ENCODE peak calls at places on chromosomes 5 and 9, in seven cellular contexts. S, W, J, Z, B, V and P are unnamed samples. For H3K9me2, the result is how much of the 10 kb centered on the place peaks cover.

GRCh38 chr9:36995927-36996471 is 38.1 kb downstream of the PAX5 start:
- DNase-seq in S (peak), W (peak), J (peak), Z (peak), B (peak), V (peak), P (peak)

GRCh38 chr5:137114529-137114928 is 384.6 kb downstream of the SPOCK1 start:
- DNase-seq in S (peak), W (peak), J (peak), Z (no peak), B (peak), V (peak), P (no peak)

GRCh38 chr9:98172604-98173003 is 19.8 kb downstream of the CORO2A start:
- DNase-seq in S (no peak), W (peak), J (no peak), Z (no peak), B (no peak), V (peak), P (no peak)

GRCh38 chr9:110579763-110580255 is 268 bp upstream of the SVEP1 start:
- DNase-seq in S (peak), W (no peak), J (peak), Z (no peak), B (peak), V (no peak), P (no peak)

GRCh38 chr9:133356391-133357091 is at the start of the genes SURF1 and SURF2:
- DNase-seq in S (peak), W (peak), J (peak), Z (no peak), B (peak), V (peak), P (peak)

GRCh38 chr9:70566066-70566465 is 151.6 kb upstream of the KLF9 start:
- DNase-seq in S (no peak), W (no peak), J (no peak), Z (no peak), B (no peak), V (no peak), P (no peak)

GRCh38 chr5:72106922-72107873 is at the start of gene MAP1B:
- DNase-seq in S (peak), W (peak), J (peak), Z (no peak), B (peak), V (peak), P (no peak)

GRCh38 chr9:35710818-35711500 is 21.0 kb downstream of the TLN1 start:
- DNase-seq in S (no peak), W (no peak), J (no peak), Z (no peak), B (no peak), V (no peak), P (no peak)

GRCh38 chr5:64181440-64181839 is 15.8 kb downstream of the RNF180 start:
- DNase-seq in S (no peak), W (no peak), J (no peak), Z (no peak), B (no peak), V (no peak), P (no peak)

GRCh38 chr5:15013654-15014463 is 142.3 kb upstream of the ANKH start:
- DNase-seq in S (peak), W (peak), J (peak), Z (peak), B (peak), V (peak), P (peak)

GRCh38 chr9:86977205-86977835 is 30.0 kb upstream of the GAS1 start:
- DNase-seq in S (peak), W (no peak), J (no peak), Z (no peak), B (no peak), V (no peak), P (no peak)

GRCh38 chr9:86974421-86974820 is 27.1 kb upstream of the GAS1 start:
- DNase-seq in S (peak), W (no peak), J (no peak), Z (no peak), B (no peak), V (no peak), P (no peak)

GRCh38 chr9:86975571-86975970 is 28.3 kb upstream of the GAS1 start:
- DNase-seq in S (peak), W (no peak), J (no peak), Z (no peak), B (no peak), V (no peak), P (no peak)

GRCh38 chr9:86978413-86978812 is 31.1 kb upstream of the GAS1 start:
- DNase-seq in S (peak), W (no peak), J (no peak), Z (no peak), B (no peak), V (no peak), P (no peak)

GRCh38 chr9:86975086-86975485 is 27.8 kb upstream of the GAS1 start:
- DNase-seq in S (no peak), W (no peak), J (no peak), Z (no peak), B (no peak), V (no peak), P (no peak)
- H3K4me3 ChIP-seq in S (peak), W (no peak), J (no peak), Z (no peak), B (no peak), V (no peak), P (no peak)

DNA sequence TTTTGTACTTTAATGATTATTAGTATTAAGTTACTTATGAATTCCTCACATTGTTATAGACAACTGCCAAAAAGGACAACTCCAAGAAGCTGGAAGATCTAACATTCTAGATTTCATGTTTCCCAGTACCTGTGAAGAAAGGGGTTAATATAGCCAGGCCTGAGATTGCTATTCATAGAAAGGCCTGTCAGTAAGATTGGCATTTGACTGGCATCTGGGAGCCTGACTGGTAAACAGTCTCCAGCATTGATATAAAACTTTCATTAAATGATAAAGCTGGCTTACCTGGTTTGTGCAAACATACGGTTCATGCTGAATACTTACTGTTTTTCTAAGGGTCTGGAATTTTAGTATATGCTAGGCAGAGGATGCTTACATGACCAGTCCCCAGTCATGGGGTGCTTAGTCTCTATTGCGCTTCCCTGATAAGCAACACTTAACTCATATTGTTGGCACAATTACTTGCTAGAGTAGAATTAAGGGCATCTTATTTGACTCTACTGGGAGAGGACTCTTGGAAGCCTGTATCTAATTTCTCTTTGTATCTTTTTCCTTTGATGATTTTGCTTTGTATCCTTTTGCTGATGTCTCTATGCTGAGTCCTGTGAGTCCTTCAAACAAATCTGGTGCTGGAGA is 340.4 kb upstream of the SEMA6A start:
- DNase-seq in S (no peak), W (no peak), J (no peak), Z (no peak), B (no peak), V (no peak), P (no peak)
- H3K9me2 ChIP-seq in S (under half), W (under half), J (under half), Z (under half), B (under half), V (under half), P (under half)

DNA sequence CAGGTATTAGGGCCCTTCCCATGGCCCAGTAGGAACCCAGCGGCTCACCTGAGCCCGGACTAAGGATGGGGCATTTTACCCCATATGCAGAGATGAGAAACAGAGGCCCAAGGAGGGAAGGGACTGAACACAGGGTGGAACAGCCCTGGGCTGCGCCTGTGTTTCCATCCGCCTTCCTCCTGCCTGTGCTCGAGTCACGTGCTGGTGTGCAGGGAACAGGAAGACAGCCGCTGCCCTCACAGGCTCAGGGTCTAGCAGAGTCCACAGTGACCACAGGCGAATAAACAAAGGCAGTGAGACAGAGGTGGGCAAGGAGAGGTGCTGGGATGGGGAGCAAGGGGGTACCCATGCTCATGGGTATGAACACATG is 129.4 kb downstream of the C9orf50 start:
- DNase-seq in S (no peak), W (no peak), J (no peak), Z (no peak), B (peak), V (no peak), P (no peak)
- H3K4me3 ChIP-seq in S (no peak), W (peak), J (no peak), Z (no peak), B (no peak), V (no peak), P (no peak)

GRCh38 chr9:82893549-82893948 is 169.4 kb downstream of the RASEF start:
- DNase-seq in S (no peak), W (no peak), J (no peak), Z (no peak), B (no peak), V (no peak), P (no peak)
- H3K9me2 ChIP-seq in S (under half), W (under half), J (under half), Z (under half), B (under half), V (under half), P (under half)

GRCh38 chr9:121125590-121125989 is 50.8 kb downstream of the CNTRL start:
- DNase-seq in S (no peak), W (no peak), J (no peak), Z (no peak), B (no peak), V (no peak), P (no peak)

GRCh38 chr9:121120386-121120785 is 45.6 kb downstream of the CNTRL start:
- DNase-seq in S (peak), W (no peak), J (no peak), Z (no peak), B (no peak), V (no peak), P (no peak)

GRCh38 chr9:121122450-121123032 is 47.8 kb downstream of the CNTRL start:
- DNase-seq in S (peak), W (no peak), J (no peak), Z (no peak), B (no peak), V (no peak), P (no peak)

GRCh38 chr9:121121582-121122087 is 46.9 kb downstream of the CNTRL start:
- DNase-seq in S (peak), W (peak), J (peak), Z (peak), B (peak), V (peak), P (peak)

DNA sequence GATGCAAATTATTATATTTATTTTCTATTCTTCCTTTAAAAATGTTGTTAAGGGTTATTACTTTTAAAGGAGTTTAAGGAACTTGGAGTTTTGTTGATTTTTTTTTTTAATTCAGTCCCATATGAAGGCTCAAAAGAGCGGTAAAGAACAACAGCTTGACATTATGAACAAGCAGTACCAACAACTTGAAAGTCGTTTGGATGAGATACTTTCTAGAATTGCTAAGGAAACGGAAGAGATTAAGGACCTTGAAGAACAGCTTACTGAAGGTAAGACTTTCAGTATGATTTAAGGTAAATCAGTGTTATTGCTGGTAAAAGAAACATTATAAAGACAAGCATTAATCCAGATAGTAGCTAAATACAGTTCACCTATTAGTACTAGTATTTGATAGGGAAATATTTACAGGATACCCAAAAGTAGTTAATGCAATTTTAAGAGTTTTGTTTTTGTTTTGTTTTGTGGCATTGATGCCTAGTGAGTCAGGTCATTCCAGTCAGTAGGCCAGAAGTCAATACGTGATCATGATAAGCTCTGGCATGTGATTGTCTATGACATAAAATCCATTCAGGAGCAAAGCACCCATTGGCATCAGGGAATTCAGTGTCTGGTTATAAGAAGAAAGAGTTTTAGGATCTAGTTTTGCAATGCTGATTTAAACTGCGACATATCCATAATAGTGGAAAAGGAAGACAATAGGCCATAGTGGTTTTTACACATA is 49.2 kb downstream of the CNTRL start:
- DNase-seq in S (no peak), W (no peak), J (no peak), Z (no peak), B (no peak), V (no peak), P (no peak)
- H3K4me3 ChIP-seq in S (no peak), W (no peak), J (no peak), Z (no peak), B (no peak), V (no peak), P (no peak)